ENCODE peak calls at places on chromosome 12, in eight cellular contexts. One of them, this sample, is unnamed.

GRCh38 chr12:76450690-76451089 is 102.5 kb upstream of the BBS10 start:
- DNase-seq in sigmoid colon: no peak
- DNase-seq in NCI-H1694 treated with DMSO at 0.1 percent for 48 hours: no peak
- DNase-seq in T-helper 22 cell: no peak
- DNase-seq in fibroblast of mammary gland: peak
- DNase-seq in effector memory CD8-positive, alpha-beta T cell: no peak
- DNase-seq in NCI-H1092 treated with DMSO at 0.1 percent for 48 hours: no peak
- DNase-seq in AG08395: peak
- DNase-seq in this sample: no peak

GRCh38 chr12:53977596-53978464 is 3.1 kb upstream of the HOTAIR start:
- DNase-seq in sigmoid colon: no peak
- DNase-seq in NCI-H1092 treated with DMSO at 0.1 percent for 48 hours: no peak
- DNase-seq in NCI-H1694 treated with DMSO at 0.1 percent for 48 hours: no peak
- DNase-seq in T-helper 22 cell: no peak
- DNase-seq in fibroblast of mammary gland: no peak
- DNase-seq in effector memory CD8-positive, alpha-beta T cell: no peak
- DNase-seq in AG08395: no peak
- DNase-seq in this sample: no peak

GRCh38 chr12:6950401-6950801 is 755 bp upstream of the PTPN6 start:
- DNase-seq in T-helper 22 cell: no peak
- DNase-seq in fibroblast of mammary gland: no peak
- DNase-seq in effector memory CD8-positive, alpha-beta T cell: no peak
- DNase-seq in sigmoid colon: peak
- DNase-seq in NCI-H1694 treated with DMSO at 0.1 percent for 48 hours: no peak
- DNase-seq in AG08395: no peak
- DNase-seq in NCI-H1092 treated with DMSO at 0.1 percent for 48 hours: no peak
- DNase-seq in this sample: no peak

GRCh38 chr12:97159397-97159796 is 252.3 kb downstream of the NEDD1 start:
- DNase-seq in AG08395: no peak
- DNase-seq in sigmoid colon: no peak
- DNase-seq in T-helper 22 cell: no peak
- DNase-seq in NCI-H1694 treated with DMSO at 0.1 percent for 48 hours: no peak
- DNase-seq in NCI-H1092 treated with DMSO at 0.1 percent for 48 hours: no peak
- DNase-seq in effector memory CD8-positive, alpha-beta T cell: no peak
- DNase-seq in fibroblast of mammary gland: no peak
- DNase-seq in this sample: no peak

GRCh38 chr12:65894624-65895023 is 70.3 kb downstream of the HMGA2 start:
- DNase-seq in fibroblast of mammary gland: no peak
- DNase-seq in AG08395: no peak
- DNase-seq in effector memory CD8-positive, alpha-beta T cell: no peak
- DNase-seq in T-helper 22 cell: no peak
- DNase-seq in sigmoid colon: no peak
- DNase-seq in NCI-H1092 treated with DMSO at 0.1 percent for 48 hours: no peak
- DNase-seq in NCI-H1694 treated with DMSO at 0.1 percent for 48 hours: no peak
- DNase-seq in this sample: no peak

GRCh38 chr12:62123721-62124203 is 136.4 kb upstream of the USP15 start:
- DNase-seq in sigmoid colon: no peak
- DNase-seq in T-helper 22 cell: no peak
- DNase-seq in AG08395: peak
- DNase-seq in NCI-H1694 treated with DMSO at 0.1 percent for 48 hours: peak
- DNase-seq in NCI-H1092 treated with DMSO at 0.1 percent for 48 hours: peak
- DNase-seq in effector memory CD8-positive, alpha-beta T cell: no peak
- DNase-seq in fibroblast of mammary gland: peak
- DNase-seq in this sample: peak

GRCh38 chr12:92928431-92928961 is 599 bp downstream of the EEA1 start:
- DNase-seq in NCI-H1694 treated with DMSO at 0.1 percent for 48 hours: no peak
- DNase-seq in T-helper 22 cell: peak
- DNase-seq in sigmoid colon: peak
- DNase-seq in NCI-H1092 treated with DMSO at 0.1 percent for 48 hours: peak
- DNase-seq in AG08395: peak
- DNase-seq in effector memory CD8-positive, alpha-beta T cell: peak
- DNase-seq in fibroblast of mammary gland: peak
- DNase-seq in this sample: peak

GRCh38 chr12:110934093-110934852 is 13.9 kb upstream of the MYL2 start:
- DNase-seq in effector memory CD8-positive, alpha-beta T cell: no peak
- DNase-seq in T-helper 22 cell: no peak
- DNase-seq in AG08395: no peak
- DNase-seq in NCI-H1694 treated with DMSO at 0.1 percent for 48 hours: no peak
- DNase-seq in NCI-H1092 treated with DMSO at 0.1 percent for 48 hours: no peak
- DNase-seq in sigmoid colon: no peak
- DNase-seq in fibroblast of mammary gland: no peak
- DNase-seq in this sample: no peak

GRCh38 chr12:71958056-71958455 is 19.4 kb downstream of the TPH2 start:
- DNase-seq in effector memory CD8-positive, alpha-beta T cell: no peak
- DNase-seq in T-helper 22 cell: no peak
- DNase-seq in NCI-H1092 treated with DMSO at 0.1 percent for 48 hours: no peak
- DNase-seq in NCI-H1694 treated with DMSO at 0.1 percent for 48 hours: no peak
- DNase-seq in AG08395: peak
- DNase-seq in fibroblast of mammary gland: no peak
- DNase-seq in sigmoid colon: no peak
- DNase-seq in this sample: no peak

GRCh38 chr12:82479511-82479910 is 121.2 kb downstream of the METTL25 start:
- DNase-seq in NCI-H1694 treated with DMSO at 0.1 percent for 48 hours: no peak
- DNase-seq in T-helper 22 cell: no peak
- DNase-seq in fibroblast of mammary gland: peak
- DNase-seq in NCI-H1092 treated with DMSO at 0.1 percent for 48 hours: no peak
- DNase-seq in sigmoid colon: no peak
- DNase-seq in effector memory CD8-positive, alpha-beta T cell: no peak
- DNase-seq in AG08395: peak
- DNase-seq in this sample: no peak

GRCh38 chr12:98697209-98697608 is 52.1 kb downstream of the APAF1 start:
- DNase-seq in NCI-H1694 treated with DMSO at 0.1 percent for 48 hours: no peak
- DNase-seq in fibroblast of mammary gland: no peak
- DNase-seq in AG08395: no peak
- DNase-seq in effector memory CD8-positive, alpha-beta T cell: no peak
- DNase-seq in sigmoid colon: no peak
- DNase-seq in NCI-H1092 treated with DMSO at 0.1 percent for 48 hours: no peak
- DNase-seq in T-helper 22 cell: no peak
- DNase-seq in this sample: no peak

GRCh38 chr12:70180140-70180539 is 63.1 kb upstream of the CNOT2 start:
- DNase-seq in effector memory CD8-positive, alpha-beta T cell: no peak
- DNase-seq in NCI-H1092 treated with DMSO at 0.1 percent for 48 hours: no peak
- DNase-seq in AG08395: no peak
- DNase-seq in NCI-H1694 treated with DMSO at 0.1 percent for 48 hours: peak
- DNase-seq in sigmoid colon: no peak
- DNase-seq in fibroblast of mammary gland: no peak
- DNase-seq in T-helper 22 cell: no peak
- DNase-seq in this sample: no peak

GRCh38 chr12:1022032-1022970 is 31.3 kb downstream of the ERC1 start:
- DNase-seq in T-helper 22 cell: no peak
- DNase-seq in NCI-H1092 treated with DMSO at 0.1 percent for 48 hours: no peak
- DNase-seq in NCI-H1694 treated with DMSO at 0.1 percent for 48 hours: no peak
- DNase-seq in effector memory CD8-positive, alpha-beta T cell: no peak
- DNase-seq in AG08395: no peak
- DNase-seq in sigmoid colon: no peak
- DNase-seq in fibroblast of mammary gland: no peak
- DNase-seq in this sample: no peak

GRCh38 chr12:109927622-109928021 is 27.5 kb downstream of the TCHP start:
- DNase-seq in sigmoid colon: no peak
- DNase-seq in T-helper 22 cell: no peak
- DNase-seq in NCI-H1694 treated with DMSO at 0.1 percent for 48 hours: no peak
- DNase-seq in effector memory CD8-positive, alpha-beta T cell: peak
- DNase-seq in fibroblast of mammary gland: peak
- DNase-seq in AG08395: peak
- DNase-seq in NCI-H1092 treated with DMSO at 0.1 percent for 48 hours: no peak
- DNase-seq in this sample: peak

GRCh38 chr12:51592034-51592705 is 1.1 kb downstream of the SCN8A start:
- DNase-seq in NCI-H1092 treated with DMSO at 0.1 percent for 48 hours: peak
- DNase-seq in effector memory CD8-positive, alpha-beta T cell: no peak
- DNase-seq in fibroblast of mammary gland: peak
- DNase-seq in sigmoid colon: no peak
- DNase-seq in T-helper 22 cell: no peak
- DNase-seq in AG08395: peak
- DNase-seq in NCI-H1694 treated with DMSO at 0.1 percent for 48 hours: no peak
- DNase-seq in this sample: no peak

GRCh38 chr12:94761559-94761958 is 111.2 kb upstream of the TMCC3 start:
- DNase-seq in sigmoid colon: no peak
- DNase-seq in NCI-H1092 treated with DMSO at 0.1 percent for 48 hours: no peak
- DNase-seq in T-helper 22 cell: no peak
- DNase-seq in fibroblast of mammary gland: peak
- DNase-seq in NCI-H1694 treated with DMSO at 0.1 percent for 48 hours: no peak
- DNase-seq in AG08395: peak
- DNase-seq in effector memory CD8-positive, alpha-beta T cell: no peak
- DNase-seq in this sample: peak

GRCh38 chr12:2229661-2230539 is 177.1 kb downstream of the CACNA1C start:
- DNase-seq in T-helper 22 cell: no peak
- DNase-seq in effector memory CD8-positive, alpha-beta T cell: no peak
- DNase-seq in fibroblast of mammary gland: no peak
- DNase-seq in sigmoid colon: peak
- DNase-seq in NCI-H1092 treated with DMSO at 0.1 percent for 48 hours: no peak
- DNase-seq in NCI-H1694 treated with DMSO at 0.1 percent for 48 hours: no peak
- DNase-seq in AG08395: no peak
- DNase-seq in this sample: no peak

GRCh38 chr12:19608039-19608438 is 168.7 kb downstream of the AEBP2 start:
- DNase-seq in T-helper 22 cell: no peak
- DNase-seq in effector memory CD8-positive, alpha-beta T cell: no peak
- DNase-seq in sigmoid colon: no peak
- DNase-seq in fibroblast of mammary gland: no peak
- DNase-seq in NCI-H1092 treated with DMSO at 0.1 percent for 48 hours: no peak
- DNase-seq in AG08395: no peak
- DNase-seq in NCI-H1694 treated with DMSO at 0.1 percent for 48 hours: no peak
- DNase-seq in this sample: no peak

GRCh38 chr12:6361834-6362233 is 13.5 kb downstream of the SCNN1A start:
- DNase-seq in NCI-H1092 treated with DMSO at 0.1 percent for 48 hours: no peak
- DNase-seq in fibroblast of mammary gland: no peak
- DNase-seq in NCI-H1694 treated with DMSO at 0.1 percent for 48 hours: no peak
- DNase-seq in AG08395: no peak
- DNase-seq in sigmoid colon: no peak
- DNase-seq in effector memory CD8-positive, alpha-beta T cell: no peak
- DNase-seq in T-helper 22 cell: no peak
- DNase-seq in this sample: no peak

GRCh38 chr12:107092669-107093546 is 441 bp downstream of the CRY1 start:
- DNase-seq in sigmoid colon: peak
- DNase-seq in AG08395: no peak
- DNase-seq in fibroblast of mammary gland: peak
- DNase-seq in NCI-H1092 treated with DMSO at 0.1 percent for 48 hours: peak
- DNase-seq in T-helper 22 cell: peak
- DNase-seq in NCI-H1694 treated with DMSO at 0.1 percent for 48 hours: no peak
- DNase-seq in effector memory CD8-positive, alpha-beta T cell: no peak
- DNase-seq in this sample: peak

GRCh38 chr12:7479784-7480183 is 23.8 kb downstream of the CD163 start:
- DNase-seq in effector memory CD8-positive, alpha-beta T cell: no peak
- DNase-seq in sigmoid colon: no peak
- DNase-seq in NCI-H1694 treated with DMSO at 0.1 percent for 48 hours: no peak
- DNase-seq in AG08395: peak
- DNase-seq in fibroblast of mammary gland: peak
- DNase-seq in T-helper 22 cell: no peak
- DNase-seq in NCI-H1092 treated with DMSO at 0.1 percent for 48 hours: no peak
- DNase-seq in this sample: no peak

GRCh38 chr12:71719647-71720370 is 33.9 kb downstream of the TMEM19 start:
- DNase-seq in AG08395: no peak
- DNase-seq in NCI-H1092 treated with DMSO at 0.1 percent for 48 hours: no peak
- DNase-seq in sigmoid colon: no peak
- DNase-seq in NCI-H1694 treated with DMSO at 0.1 percent for 48 hours: no peak
- DNase-seq in fibroblast of mammary gland: peak
- DNase-seq in T-helper 22 cell: no peak
- DNase-seq in effector memory CD8-positive, alpha-beta T cell: no peak
- DNase-seq in this sample: no peak

GRCh38 chr12:3077572-3078081 is 448 bp downstream of the TSPAN9 start:
- DNase-seq in NCI-H1694 treated with DMSO at 0.1 percent for 48 hours: no peak
- DNase-seq in AG08395: peak
- DNase-seq in effector memory CD8-positive, alpha-beta T cell: peak
- DNase-seq in fibroblast of mammary gland: peak
- DNase-seq in T-helper 22 cell: no peak
- DNase-seq in sigmoid colon: peak
- DNase-seq in NCI-H1092 treated with DMSO at 0.1 percent for 48 hours: no peak
- DNase-seq in this sample: no peak

GRCh38 chr12:94754653-94755052 is 104.3 kb upstream of the TMCC3 start:
- DNase-seq in NCI-H1694 treated with DMSO at 0.1 percent for 48 hours: no peak
- DNase-seq in T-helper 22 cell: no peak
- DNase-seq in fibroblast of mammary gland: no peak
- DNase-seq in AG08395: no peak
- DNase-seq in effector memory CD8-positive, alpha-beta T cell: no peak
- DNase-seq in NCI-H1092 treated with DMSO at 0.1 percent for 48 hours: no peak
- DNase-seq in sigmoid colon: no peak
- DNase-seq in this sample: no peak